ENCODE peak calls at places on chromosomes 12 and 14, in ten cellular contexts. G, A, I, S, N, E, H, T, R and W are unnamed samples.

GRCh38 chr14:60646202-60646886 is 2.9 kb downstream of the SIX1 start:
- DNase-seq in I (no peak), A (no peak), R (no peak), E (no peak), S (peak; percentile 40), T (no peak), N (no peak), H (no peak), G (peak; percentile 61), W (no peak)

GRCh38 chr12:116860281-116860680 is 21.0 kb downstream of the HRK start:
- DNase-seq in N (no peak), R (no peak), T (no peak), H (no peak), A (no peak), S (no peak), G (no peak), E (no peak), I (no peak), W (no peak)

GRCh38 chr14:66974397-66975025 is 214.7 kb upstream of the GARIN2 start:
- DNase-seq in I (no peak), N (no peak), T (no peak), E (no peak), A (peak; percentile 51), S (no peak), G (no peak), R (peak; percentile 7), H (peak; percentile 23), W (no peak)

GRCh38 chr12:85564786-85565185 is 271.4 kb downstream of the RASSF9 start:
- DNase-seq in R (no peak), T (no peak), N (no peak), H (no peak), A (no peak), E (no peak), S (no peak), G (no peak), I (no peak), W (no peak)

GRCh38 chr14:70982204-70982603 is 74.9 kb downstream of the PCNX1 start:
- DNase-seq in A (no peak), S (peak; percentile 27), H (no peak), G (no peak), E (no peak), I (no peak), N (no peak), R (no peak), T (no peak), W (no peak)

GRCh38 chr12:12333980-12334709 is 15.9 kb downstream of the MANSC1 start:
- DNase-seq in T (peak; percentile 51), H (peak; percentile 68), S (peak; percentile 75), E (peak; percentile 37), R (peak; percentile 59), G (no peak), A (peak; percentile 60), I (peak; percentile 27), N (peak; percentile 78), W (peak; percentile 60)

GRCh38 chr12:19482551-19483109 is 43.3 kb downstream of the AEBP2 start:
- DNase-seq in H (peak; percentile 84), I (peak; percentile 15), R (peak; percentile 52), A (no peak), N (no peak), S (peak; percentile 50), G (no peak), T (peak; percentile 22), E (peak; percentile 14), W (no peak)

GRCh38 chr12:101749657-101750056 is 10.4 kb upstream of the SYCP3 start:
- DNase-seq in N (no peak), S (no peak), R (no peak), H (no peak), T (no peak), A (no peak), E (no peak), G (peak; percentile 2), I (no peak), W (no peak)

GRCh38 chr12:89882051-89882450 is 173.4 kb upstream of the ATP2B1 start:
- DNase-seq in R (peak; percentile 24), E (no peak), I (no peak), N (no peak), S (no peak), A (peak; percentile 52), T (no peak), H (no peak), G (no peak), W (no peak)

GRCh38 chr12:42421844-42422779 is 96.1 kb downstream of the PPHLN1 start:
- DNase-seq in A (peak; percentile 52), I (no peak), S (peak; percentile 37), N (no peak), R (peak; percentile 82), G (no peak), H (peak; percentile 49), T (no peak), E (no peak), W (no peak)

GRCh38 chr14:102746568-102747438 is 30.4 kb upstream of the TRAF3 start:
- DNase-seq in R (no peak), S (no peak), E (no peak), H (no peak), I (no peak), G (no peak), A (no peak), T (no peak), N (no peak), W (no peak)

GRCh38 chr12:6563448-6564050 is 4.5 kb downstream of the NOP2 start:
- DNase-seq in S (peak; percentile 69), E (peak; percentile 58), I (peak; percentile 51), H (peak; percentile 61), A (peak; percentile 44), R (peak; percentile 55), T (peak; percentile 61), N (peak; percentile 8), G (peak; percentile 5), W (peak; percentile 72)

GRCh38 chr12:6434205-6435180 is 10.3 kb upstream of the CD27 start:
- DNase-seq in N (no peak), A (no peak), H (no peak), T (peak; percentile 17), E (no peak), S (no peak), R (no peak), G (no peak), I (no peak), W (no peak)

GRCh38 chr14:77022219-77022852 is 6.2 kb downstream of the IRF2BPL start:
- DNase-seq in R (no peak), T (no peak), G (peak; percentile 15), I (no peak), A (no peak), S (no peak), N (peak; percentile 43), H (no peak), E (no peak), W (no peak)

GRCh38 chr14:60051690-60052324 is 39.9 kb upstream of the PCNX4 start:
- DNase-seq in I (no peak), E (no peak), G (no peak), R (peak; percentile 48), A (no peak), T (no peak), N (no peak), S (no peak), H (no peak), W (no peak)

GRCh38 chr14:100105357-100106169 is 40.3 kb downstream of the EVL start:
- DNase-seq in G (no peak), H (no peak), E (no peak), T (no peak), S (no peak), N (no peak), I (no peak), R (no peak), A (no peak), W (no peak)

GRCh38 chr14:103628684-103629502 is at the start of gene KLC1:
- DNase-seq in I (peak; percentile 81), N (peak; percentile 34), T (peak; percentile 76), G (peak; percentile 37), R (peak; percentile 74), S (peak; percentile 67), E (peak; percentile 85), A (peak; percentile 51), H (peak; percentile 72), W (peak; percentile 32)

GRCh38 chr12:76740501-76740900 is 23.4 kb upstream of the ZDHHC17 start:
- DNase-seq in I (no peak), A (no peak), T (no peak), R (no peak), S (no peak), E (no peak), G (no peak), N (no peak), H (no peak), W (no peak)

GRCh38 chr12:47419500-47419899 is 286.3 kb downstream of the RPAP3 start:
- DNase-seq in N (no peak), I (no peak), S (no peak), G (no peak), R (no peak), A (no peak), E (no peak), T (no peak), H (no peak), W (no peak)